ENCODE peak calls at places on chromosomes 11 and 22, in six cellular contexts. W is AG10803, V is right atrium auricular region, X is stomach, M is neural progenitor cell, F is lower lobe of right lung. P is an unnamed sample.

GRCh38 chr11:126277780-126278179 is 5.1 kb upstream of the TIRAP start:
- DNase-seq in W (no peak), V (no peak), X (no peak), M (no peak), F (no peak), P (no peak)

GRCh38 chr22:27170491-27170890 is 513.1 kb downstream of the MIAT start:
- DNase-seq in W (peak), V (no peak), X (no peak), M (no peak), F (no peak), P (peak)

GRCh38 chr11:61332266-61332822 is 561 bp downstream of the DDB1 start:
- DNase-seq in W (peak), V (no peak), X (no peak), M (peak), F (no peak), P (peak)

GRCh38 chr11:64990222-64990918 is 6.4 kb downstream of the BATF2 start:
- DNase-seq in W (no peak), V (peak), X (no peak), M (no peak), F (peak), P (no peak)

GRCh38 chr11:73792584-73792983 is 4.9 kb downstream of the MRPL48 start:
- DNase-seq in W (no peak), V (no peak), X (no peak), M (no peak), F (no peak), P (no peak)

GRCh38 chr22:42768385-42769035 is 47.8 kb upstream of the A4GALT start:
- DNase-seq in W (no peak), V (no peak), X (no peak), M (peak), F (no peak), P (no peak)

GRCh38 chr11:96235725-96236124 is 107.3 kb downstream of the MAML2 start:
- DNase-seq in W (peak), V (no peak), X (no peak), M (no peak), F (no peak), P (peak)

GRCh38 chr11:67267188-67268035 is 1.1 kb downstream of the GRK2 start:
- DNase-seq in W (no peak), V (no peak), X (peak), M (no peak), F (peak), P (no peak)

GRCh38 chr11:61814242-61814957 is 2.4 kb downstream of the FADS1 start:
- DNase-seq in W (peak), V (no peak), X (no peak), M (peak), F (no peak), P (no peak)

GRCh38 chr11:127345819-127346459 is 345.4 kb upstream of the KIRREL3 start:
- DNase-seq in W (peak), V (no peak), X (no peak), M (peak), F (no peak), P (peak)

GRCh38 chr11:9095421-9095820 is 4.0 kb upstream of the SCUBE2 start:
- DNase-seq in W (no peak), V (no peak), X (no peak), M (no peak), F (no peak), P (no peak)

GRCh38 chr11:96054870-96055705 is 131.2 kb upstream of the MTMR2 start:
- DNase-seq in W (peak), V (no peak), X (no peak), M (peak), F (no peak), P (peak)

GRCh38 chr11:100738701-100739100 is 51.6 kb downstream of the ARHGAP42 start:
- DNase-seq in W (no peak), V (no peak), X (no peak), M (no peak), F (no peak), P (no peak)

GRCh38 chr11:120354779-120355178 is 18.6 kb downstream of the ARHGEF12 start:
- DNase-seq in W (no peak), V (no peak), X (no peak), M (no peak), F (no peak), P (no peak)

GRCh38 chr11:38446336-38446735 is 1848.3 kb upstream of the RAG2 start:
- DNase-seq in W (no peak), V (no peak), X (no peak), M (no peak), F (no peak), P (no peak)

GRCh38 chr22:26461188-26461810 is 22.3 kb downstream of the HPS4 start:
- DNase-seq in W (peak), V (no peak), X (peak), M (peak), F (peak), P (peak)

GRCh38 chr11:1448166-1448825 is 38.3 kb downstream of the MOB2 start:
- DNase-seq in W (no peak), V (no peak), X (no peak), M (no peak), F (no peak), P (no peak)
- TF ChIP-seq CTCF in W (no peak), V (no peak), X (no peak), M (no peak), F (no peak), P (no peak)

GRCh38 chr11:106415510-106415909 is 338.0 kb downstream of the AASDHPPT start:
- DNase-seq in W (no peak), V (no peak), X (no peak), M (no peak), F (no peak), P (no peak)
- TF ChIP-seq CTCF in W (no peak), V (no peak), X (peak), M (peak), F (no peak), P (peak)

GRCh38 chr11:5452712-5453111 is 3.6 kb downstream of the OR51I2 start:
- DNase-seq in W (no peak), V (no peak), X (no peak), M (no peak), F (no peak), P (no peak)
- TF ChIP-seq CTCF in W (no peak), V (no peak), X (no peak), M (peak), F (no peak), P (no peak)

GRCh38 chr11:11155962-11156815 is 196.9 kb downstream of the CSNK2A3 start:
- DNase-seq in W (no peak), V (no peak), X (no peak), M (peak), F (no peak), P (no peak)
- TF ChIP-seq CTCF in W (peak), V (peak), X (no peak), M (peak), F (peak), P (peak)

DNA sequence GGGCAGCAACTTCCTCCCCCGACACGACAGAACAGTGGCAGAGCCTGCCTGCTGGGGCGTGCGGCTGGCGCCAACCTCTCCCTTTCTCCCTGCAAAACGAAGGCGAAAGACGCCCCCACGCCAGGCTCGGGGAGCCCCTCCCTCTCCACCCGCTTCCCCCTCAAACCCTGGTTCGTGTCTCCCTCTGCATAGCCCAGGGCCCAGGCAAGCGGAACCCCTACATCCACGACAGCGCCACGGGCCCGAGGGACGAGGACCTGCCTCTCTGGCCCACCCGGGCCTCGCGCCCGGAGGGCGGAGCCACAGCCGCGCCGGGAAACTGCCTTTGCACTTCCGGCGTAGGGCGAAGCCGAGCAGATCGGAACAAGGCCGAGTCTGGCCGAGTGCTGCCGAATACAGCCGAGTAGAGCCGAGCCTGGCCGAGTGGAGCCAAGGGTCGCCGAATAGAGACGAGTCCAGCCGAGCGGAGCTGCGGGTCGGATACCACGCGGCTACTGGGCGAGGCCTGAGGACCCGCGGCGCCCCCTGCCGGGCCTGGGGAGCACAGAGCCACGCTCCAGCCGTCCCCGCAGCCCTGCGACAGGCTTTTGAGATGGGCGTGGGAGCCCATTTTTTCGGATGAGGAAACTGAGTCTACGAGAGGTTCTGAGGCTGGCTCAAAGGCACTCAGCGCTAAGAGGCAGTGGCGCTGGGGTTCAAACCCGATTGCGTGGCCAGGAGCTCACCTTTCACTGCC is 11.2 kb upstream of the C1QTNF6 start:
- DNase-seq in W (peak), V (peak), X (peak), M (peak), F (peak), P (peak)
- TF ChIP-seq CTCF in W (peak), V (peak), X (peak), M (peak), F (peak), P (peak)

DNA sequence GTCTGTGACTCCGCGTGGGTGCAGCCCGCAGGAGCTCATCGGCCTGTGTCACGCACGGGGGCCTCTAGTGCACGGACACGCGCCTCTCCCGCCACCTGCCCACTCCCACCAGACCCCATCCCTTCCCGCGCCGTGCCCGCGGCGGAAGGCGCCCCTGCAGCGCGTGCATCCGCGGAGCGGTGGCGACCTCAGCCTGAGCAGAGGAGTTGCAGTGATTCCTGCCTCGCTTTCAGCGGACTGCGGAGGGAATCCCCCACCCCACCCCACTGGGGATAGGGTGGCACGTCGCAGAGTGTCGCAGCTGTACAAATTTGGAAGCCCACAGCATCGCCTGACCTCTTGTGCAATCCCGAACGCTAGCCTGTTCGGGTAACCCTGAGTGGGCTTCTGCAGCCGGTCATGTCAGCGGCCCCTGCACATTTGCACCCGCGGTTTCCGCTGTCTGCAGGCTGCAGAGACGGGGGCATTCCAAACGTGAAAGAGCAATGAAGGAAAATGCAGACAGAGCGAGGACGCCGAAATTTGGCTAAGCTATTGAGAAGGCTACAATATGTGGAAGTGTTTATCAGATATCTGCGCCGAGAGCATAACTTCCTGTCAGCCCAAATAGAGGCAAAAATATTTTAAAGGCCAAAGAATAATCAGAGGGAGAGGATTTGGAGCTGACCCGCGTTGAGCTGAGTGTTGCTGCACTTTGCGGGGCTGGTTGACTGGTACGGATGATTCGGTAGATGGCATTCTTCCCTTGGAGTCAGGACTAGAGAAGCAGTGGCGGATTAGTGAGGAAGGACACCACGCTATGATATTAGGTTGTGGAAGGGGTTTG is 619 bp upstream of the ARHGAP20 start:
- DNase-seq in W (peak), V (no peak), X (no peak), M (peak), F (no peak), P (no peak)
- TF ChIP-seq CTCF in W (peak), V (peak), X (no peak), M (peak), F (no peak), P (no peak)

P was measured in HFFc6.